ENCODE peak calls at places on chromosomes 6 and 20, in ten cellular contexts. S is B cell, U is AG04450, I is OCI-M1, A is ovary, L is SW 1271, G is T-helper 9 cell, E is NCI-H345, X is lung microvascular endothelial cell, W is astrocyte of the cerebellum. R is an unnamed sample.

GRCh38 chr20:1473821-1474220 is 7.2 kb upstream of the NSFL1C start:
- DNase-seq in S (no peak), U (no peak), I (no peak), A (no peak), L (no peak), G (no peak), E (no peak), X (no peak), W (no peak), R (no peak)

GRCh38 chr6:10355115-10355702 is 59.7 kb downstream of the TFAP2A start:
- DNase-seq in S (no peak), U (no peak), I (no peak), A (no peak), L (no peak), G (no peak), E (no peak), X (no peak), W (no peak), R (no peak)

GRCh38 chr6:26336355-26337198 is 28.4 kb upstream of the BTN3A2 start:
- DNase-seq in S (no peak), U (no peak), I (peak), A (no peak), L (peak), G (no peak), E (no peak), X (peak), W (no peak), R (peak)

GRCh38 chr20:23637282-23638221 is at the start of gene CST3:
- DNase-seq in S (no peak), U (peak), I (peak), A (peak), L (peak), G (no peak), E (peak), X (peak), W (no peak), R (no peak)

GRCh38 chr6:43282060-43282459 is 16.0 kb upstream of the SLC22A7 start:
- DNase-seq in S (no peak), U (no peak), I (no peak), A (no peak), L (no peak), G (no peak), E (no peak), X (no peak), W (no peak), R (no peak)

GRCh38 chr20:62434098-62434497 is 6.8 kb upstream of the RBBP8NL start:
- DNase-seq in S (no peak), U (no peak), I (no peak), A (no peak), L (no peak), G (no peak), E (no peak), X (no peak), W (no peak), R (no peak)

GRCh38 chr20:59010321-59010994 is 3.4 kb upstream of the CTSZ start:
- DNase-seq in S (no peak), U (no peak), I (no peak), A (no peak), L (no peak), G (no peak), E (no peak), X (peak), W (no peak), R (no peak)

GRCh38 chr6:4914412-4915159 is 89.3 kb downstream of the RPP40 start:
- DNase-seq in S (no peak), U (peak), I (no peak), A (no peak), L (no peak), G (no peak), E (no peak), X (no peak), W (no peak), R (no peak)

GRCh38 chr20:10502098-10502526 is 67.0 kb downstream of the SLX4IP start:
- DNase-seq in S (no peak), U (no peak), I (no peak), A (no peak), L (no peak), G (no peak), E (no peak), X (no peak), W (no peak), R (no peak)

GRCh38 chr6:5260111-5260620 is 584 bp downstream of the LYRM4 start:
- DNase-seq in S (peak), U (no peak), I (peak), A (peak), L (peak), G (peak), E (peak), X (peak), W (peak), R (peak)

GRCh38 chr6:142696689-142697088 is 248.3 kb downstream of the HIVEP2 start:
- DNase-seq in S (no peak), U (no peak), I (no peak), A (peak), L (no peak), G (no peak), E (no peak), X (peak), W (no peak), R (no peak)

GRCh38 chr6:28814032-28814976 is 109.5 kb downstream of the TRIM27 start:
- DNase-seq in S (no peak), U (no peak), I (no peak), A (no peak), L (no peak), G (no peak), E (no peak), X (no peak), W (no peak), R (no peak)

GRCh38 chr6:129475477-129476247 is 234.3 kb downstream of the ARHGAP18 start:
- DNase-seq in S (no peak), U (no peak), I (peak), A (no peak), L (no peak), G (no peak), E (no peak), X (no peak), W (no peak), R (no peak)

GRCh38 chr6:154370545-154370944 is 13.9 kb upstream of the IPCEF1 start:
- DNase-seq in S (no peak), U (no peak), I (peak), A (no peak), L (peak), G (no peak), E (no peak), X (peak), W (peak), R (no peak)

GRCh38 chr20:35556871-35557270 is 15.0 kb downstream of the ERGIC3 start:
- DNase-seq in S (no peak), U (no peak), I (no peak), A (no peak), L (no peak), G (no peak), E (no peak), X (no peak), W (no peak), R (no peak)

GRCh38 chr6:53377289-53377688 is 28.5 kb upstream of the ELOVL5 start:
- DNase-seq in S (no peak), U (no peak), I (no peak), A (no peak), L (no peak), G (no peak), E (no peak), X (no peak), W (no peak), R (no peak)

GRCh38 chr6:133814235-133814634 is 74.7 kb upstream of the TCF21 start:
- DNase-seq in S (no peak), U (peak), I (no peak), A (no peak), L (no peak), G (no peak), E (no peak), X (no peak), W (no peak), R (no peak)